ENCODE peak calls at places on chromosomes 16 and 17, in four cellular contexts. F, B, L and Z are unnamed samples. For H3K4me1, the result is how much of the 10 kb centered on the place peaks cover.

GRCh38 chr17:36739208-36739607 is 137.8 kb downstream of the MRM1 start:
- DNase-seq in L (no peak), B (no peak), F (no peak), Z (no peak)

GRCh38 chr16:74281285-74281684 is 15.3 kb upstream of the PSMD7 start:
- DNase-seq in B (no peak), L (no peak), F (peak), Z (no peak)

GRCh38 chr17:38751803-38752118 is 780 bp upstream of the PSMB3 start:
- DNase-seq in F (peak), B (peak), L (peak), Z (peak)

GRCh38 chr17:81414751-81415516 is 19.7 kb downstream of the BAHCC1 start:
- DNase-seq in F (no peak), B (no peak), L (no peak), Z (no peak)

GRCh38 chr17:37742762-37743611 is 1.9 kb downstream of the HNF1B start:
- DNase-seq in B (no peak), F (peak), L (peak), Z (peak)

GRCh38 chr16:28188085-28188916 is 23.5 kb downstream of the XPO6 start:
- DNase-seq in B (peak), F (no peak), L (no peak), Z (no peak)

GRCh38 chr16:50680907-50681885 is at the start of gene SNX20:
- DNase-seq in L (no peak), B (peak), F (no peak), Z (no peak)

GRCh38 chr16:56815721-56816120 is 49.3 kb upstream of the SLC12A3 start:
- DNase-seq in L (no peak), F (no peak), B (no peak), Z (no peak)

GRCh38 chr16:68090526-68090925 is 5.4 kb downstream of the NFATC3 start:
- DNase-seq in L (no peak), F (no peak), B (no peak), Z (no peak)

DNA sequence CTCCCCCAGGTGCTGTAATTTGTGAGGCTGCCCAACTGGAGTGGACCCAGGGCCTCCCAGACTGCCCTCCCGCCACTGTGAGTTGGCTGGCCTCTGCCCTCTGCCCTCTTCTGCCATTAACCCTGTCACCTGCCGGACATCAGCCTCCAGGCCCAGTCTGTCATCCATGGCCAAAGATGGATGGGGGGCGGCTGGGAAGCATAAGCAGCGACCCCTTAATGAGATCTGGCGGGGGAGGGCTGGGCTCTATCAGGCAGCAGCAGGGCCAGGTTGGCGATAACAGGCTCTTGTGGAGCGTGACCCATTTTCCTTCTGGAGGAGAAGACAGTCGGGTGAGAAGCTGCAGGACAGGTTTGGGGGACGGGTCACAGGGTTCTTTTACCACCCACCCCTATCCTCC is 25.3 kb downstream of the CDK5RAP3 start:
- DNase-seq in B (no peak), F (no peak), L (no peak), Z (no peak)
- H3K4me1 ChIP-seq in B (under half), F (under half), L (under half), Z (under half)

DNA sequence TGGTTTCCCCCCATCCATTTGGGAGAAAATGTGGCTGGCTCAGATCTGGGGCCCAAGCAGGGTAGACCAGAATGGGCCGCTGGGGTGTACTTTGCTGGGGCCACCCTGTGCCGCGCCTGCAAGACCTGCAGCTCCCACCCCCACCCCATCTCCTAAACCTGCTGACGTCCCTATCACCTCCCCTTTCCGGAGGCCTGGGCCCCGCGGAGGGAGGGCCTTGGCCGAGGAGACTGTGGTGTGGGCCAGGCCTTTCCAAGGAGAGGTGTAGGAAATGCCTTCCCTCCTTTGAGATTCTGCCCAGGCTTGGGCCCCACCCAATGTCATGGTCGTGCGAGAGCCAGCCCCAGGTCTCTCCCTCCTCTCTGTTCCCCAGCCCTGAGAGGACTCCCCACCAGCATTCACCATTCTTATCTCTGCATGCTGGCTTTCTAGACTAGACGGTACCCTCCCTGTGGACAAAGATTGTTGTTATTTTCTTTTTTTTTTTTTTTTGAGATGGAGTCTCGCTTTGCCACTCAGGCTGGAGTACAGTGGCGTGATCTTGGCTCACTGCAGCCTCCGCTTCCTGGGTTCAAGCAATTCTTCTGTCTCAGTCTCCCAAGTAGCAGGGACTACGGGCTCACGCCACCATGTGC is 3.8 kb upstream of the WFIKKN2 start:
- DNase-seq in L (no peak), F (peak), B (no peak), Z (no peak)
- H2AFZ ChIP-seq in L (no peak), F (peak), B (no peak), Z (no peak)

GRCh38 chr17:18318771-18319450 is 3.8 kb downstream of the SMCR8 start:
- DNase-seq in F (no peak), L (no peak), B (no peak), Z (no peak)
- H3K4me1 ChIP-seq in F (under half), L (under half), B (under half), Z (under half)

DNA sequence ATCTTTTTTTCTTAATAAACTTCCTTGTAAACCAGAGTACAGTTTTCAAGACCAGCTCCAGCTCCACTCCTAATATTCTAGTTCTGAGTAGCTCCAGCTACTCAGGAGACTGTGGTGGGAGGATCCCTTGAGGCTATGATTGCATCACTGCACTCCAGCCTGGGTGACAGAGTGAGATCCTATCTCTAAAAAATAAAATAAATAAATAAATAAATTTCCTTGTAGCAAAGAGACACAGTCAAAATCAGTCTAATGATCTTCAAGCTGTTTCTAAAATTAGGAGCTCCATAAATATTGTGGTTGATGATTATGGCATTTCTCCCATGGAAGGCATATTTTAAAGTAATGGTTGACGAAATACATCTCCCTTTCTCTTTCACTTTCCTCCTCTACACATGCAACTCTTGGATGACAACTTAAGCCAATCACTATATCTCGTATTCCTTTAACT is 42.3 kb upstream of the TAOK1 start:
- DNase-seq in L (peak), B (no peak), F (no peak), Z (peak)
- H2AFZ ChIP-seq in L (no peak), B (no peak), F (no peak), Z (no peak)

GRCh38 chr16:29811170-29811895 is 660 bp upstream of the PRRT2 start:
- DNase-seq in B (peak), F (peak), L (peak), Z (peak)
- H3K4me1 ChIP-seq in B (half or more), F (half or more), L (under half), Z (under half)

GRCh38 chr17:58665946-58666857 is 25.6 kb downstream of the TEX14 start:
- DNase-seq in F (no peak), L (no peak), B (no peak), Z (no peak)
- H2AFZ ChIP-seq in F (peak), L (peak), B (no peak), Z (no peak)

GRCh38 chr17:78818932-78819331 is 21.7 kb downstream of the USP36 start:
- DNase-seq in B (no peak), F (no peak), L (no peak), Z (no peak)

GRCh38 chr17:78818152-78818846 is 22.3 kb downstream of the USP36 start:
- DNase-seq in L (no peak), F (no peak), B (no peak), Z (no peak)

GRCh38 chr17:78815696-78816095 is 24.9 kb downstream of the USP36 start:
- DNase-seq in B (no peak), L (no peak), F (no peak), Z (no peak)

GRCh38 chr17:78819402-78819801 is 21.2 kb downstream of the USP36 start:
- DNase-seq in B (no peak), F (no peak), L (no peak), Z (no peak)

DNA sequence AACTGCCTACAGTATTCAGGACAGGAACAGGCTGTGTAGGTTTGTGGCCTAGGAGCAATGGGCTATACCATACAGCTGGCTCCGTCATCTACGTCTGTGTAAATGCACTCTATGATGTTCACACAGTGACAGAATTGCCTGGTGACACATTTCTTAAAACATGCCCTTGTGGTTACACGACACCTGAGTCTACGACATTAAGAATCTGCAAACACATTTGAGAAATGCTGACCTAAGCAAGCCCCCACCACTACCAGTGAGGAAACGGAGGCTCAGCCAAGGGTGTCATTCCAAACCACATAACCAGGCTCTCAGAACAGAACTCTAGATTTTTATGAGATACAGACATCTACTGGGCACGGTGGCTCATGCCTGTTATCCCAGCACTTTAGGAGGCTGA is 23.5 kb downstream of the USP36 start:
- DNase-seq in F (no peak), B (no peak), L (no peak), Z (no peak)
- H3K4me1 ChIP-seq in F (under half), B (under half), L (under half), Z (under half)

GRCh38 chr16:48607056-48607825 is 2.7 kb downstream of the N4BP1 start:
- DNase-seq in L (peak), F (no peak), B (no peak), Z (peak)

GRCh38 chr16:48609453-48610023 is 442 bp downstream of the N4BP1 start:
- DNase-seq in F (peak), L (no peak), B (peak), Z (no peak)

GRCh38 chr16:48605518-48606110 is 4.4 kb downstream of the N4BP1 start:
- DNase-seq in F (no peak), L (no peak), B (no peak), Z (no peak)

GRCh38 chr16:48608871-48609452 is 1.0 kb downstream of the N4BP1 start:
- DNase-seq in L (no peak), B (no peak), F (no peak), Z (no peak)

GRCh38 chr16:48608452-48608851 is 1.5 kb downstream of the N4BP1 start:
- DNase-seq in F (no peak), B (peak), L (peak), Z (no peak)
- H2AFZ ChIP-seq in F (no peak), B (no peak), L (no peak), Z (no peak)